ENCODE peak calls at places on chromosomes 12 and 14, in five cellular contexts. One of them, this sample, is unnamed.

GRCh38 chr12:107277850-107278249 is 184.5 kb upstream of the CRY1 start:
- DNase-seq in mesenchymal stem cell: no peak
- DNase-seq in neuronal stem cell: no peak
- DNase-seq in trophoblast cell: no peak
- DNase-seq in H1: no peak
- DNase-seq in this sample: no peak

GRCh38 chr12:132461526-132461925 is 28.4 kb upstream of the FBRSL1 start:
- DNase-seq in H1: no peak
- DNase-seq in mesenchymal stem cell: no peak
- DNase-seq in trophoblast cell: peak
- DNase-seq in neuronal stem cell: no peak
- DNase-seq in this sample: no peak

GRCh38 chr14:83253870-83254269 is 1720.2 kb upstream of the SEL1L start:
- DNase-seq in trophoblast cell: no peak
- DNase-seq in neuronal stem cell: no peak
- DNase-seq in mesenchymal stem cell: no peak
- DNase-seq in H1: no peak
- DNase-seq in this sample: no peak

GRCh38 chr14:68140111-68140741 is 320.6 kb downstream of the RAD51B start:
- DNase-seq in neuronal stem cell: peak
- DNase-seq in mesenchymal stem cell: peak
- DNase-seq in trophoblast cell: peak
- DNase-seq in H1: no peak
- DNase-seq in this sample: no peak

GRCh38 chr14:33364536-33364935 is 425.9 kb downstream of the NPAS3 start:
- DNase-seq in trophoblast cell: no peak
- DNase-seq in H1: no peak
- DNase-seq in neuronal stem cell: peak
- DNase-seq in mesenchymal stem cell: no peak
- DNase-seq in this sample: no peak

GRCh38 chr12:14928946-14929345 is 9.4 kb downstream of the ERP27 start:
- DNase-seq in trophoblast cell: peak
- DNase-seq in mesenchymal stem cell: no peak
- DNase-seq in H1: no peak
- DNase-seq in neuronal stem cell: no peak
- DNase-seq in this sample: no peak

GRCh38 chr12:84986586-84986985 is 49.5 kb downstream of the TSPAN19 start:
- DNase-seq in trophoblast cell: no peak
- DNase-seq in H1: no peak
- DNase-seq in mesenchymal stem cell: peak
- DNase-seq in neuronal stem cell: no peak
- DNase-seq in this sample: no peak

GRCh38 chr12:32944195-32944594 is 47.6 kb upstream of the PKP2 start:
- DNase-seq in H1: no peak
- DNase-seq in mesenchymal stem cell: no peak
- DNase-seq in neuronal stem cell: no peak
- DNase-seq in trophoblast cell: peak
- DNase-seq in this sample: no peak

GRCh38 chr12:5817246-5817645 is 127.8 kb downstream of the ANO2 start:
- DNase-seq in trophoblast cell: no peak
- DNase-seq in mesenchymal stem cell: no peak
- DNase-seq in neuronal stem cell: no peak
- DNase-seq in H1: no peak
- DNase-seq in this sample: no peak

GRCh38 chr12:132582058-132582420 is 28.3 kb downstream of the LRCOL1 start:
- DNase-seq in mesenchymal stem cell: no peak
- DNase-seq in trophoblast cell: no peak
- DNase-seq in neuronal stem cell: no peak
- DNase-seq in H1: peak
- DNase-seq in this sample: peak

GRCh38 chr12:97561321-97562230 is 99.0 kb downstream of the RMST start:
- DNase-seq in neuronal stem cell: no peak
- DNase-seq in trophoblast cell: no peak
- DNase-seq in H1: no peak
- DNase-seq in mesenchymal stem cell: no peak
- DNase-seq in this sample: no peak

GRCh38 chr12:32946504-32947131 is 50.0 kb upstream of the PKP2 start:
- DNase-seq in mesenchymal stem cell: no peak
- DNase-seq in trophoblast cell: peak
- DNase-seq in H1: no peak
- DNase-seq in neuronal stem cell: no peak
- DNase-seq in this sample: no peak

GRCh38 chr12:40971911-40972310 is 216.2 kb upstream of the PDZRN4 start:
- DNase-seq in neuronal stem cell: no peak
- DNase-seq in trophoblast cell: no peak
- DNase-seq in H1: no peak
- DNase-seq in mesenchymal stem cell: no peak
- DNase-seq in this sample: no peak

GRCh38 chr14:91252901-91253794 is 8.6 kb upstream of the GPR68 start:
- DNase-seq in trophoblast cell: peak
- DNase-seq in H1: peak
- DNase-seq in neuronal stem cell: no peak
- DNase-seq in mesenchymal stem cell: peak
- DNase-seq in this sample: peak

GRCh38 chr14:39615352-39615751 is 183.1 kb upstream of the FBXO33 start:
- DNase-seq in H1: no peak
- DNase-seq in neuronal stem cell: no peak
- DNase-seq in mesenchymal stem cell: no peak
- DNase-seq in trophoblast cell: no peak
- DNase-seq in this sample: no peak

GRCh38 chr12:25789520-25789919 is 169.0 kb upstream of the RASSF8 start:
- DNase-seq in trophoblast cell: peak
- DNase-seq in mesenchymal stem cell: no peak
- DNase-seq in neuronal stem cell: no peak
- DNase-seq in H1: no peak
- DNase-seq in this sample: no peak

GRCh38 chr12:66297080-66297479 is 5.2 kb upstream of the HELB start:
- DNase-seq in mesenchymal stem cell: no peak
- DNase-seq in neuronal stem cell: no peak
- DNase-seq in trophoblast cell: no peak
- DNase-seq in H1: no peak
- DNase-seq in this sample: no peak

GRCh38 chr12:66297923-66298322 is 4.4 kb upstream of the HELB start:
- DNase-seq in mesenchymal stem cell: no peak
- DNase-seq in neuronal stem cell: no peak
- DNase-seq in trophoblast cell: no peak
- DNase-seq in H1: no peak
- DNase-seq in this sample: no peak

GRCh38 chr12:66302827-66303169 is 505 bp downstream of the HELB start:
- DNase-seq in H1: no peak
- DNase-seq in mesenchymal stem cell: no peak
- DNase-seq in neuronal stem cell: no peak
- DNase-seq in trophoblast cell: no peak
- DNase-seq in this sample: no peak

GRCh38 chr12:66304296-66304915 is 2.1 kb downstream of the HELB start:
- DNase-seq in neuronal stem cell: no peak
- DNase-seq in mesenchymal stem cell: no peak
- DNase-seq in H1: no peak
- DNase-seq in trophoblast cell: no peak
- DNase-seq in this sample: no peak

DNA sequence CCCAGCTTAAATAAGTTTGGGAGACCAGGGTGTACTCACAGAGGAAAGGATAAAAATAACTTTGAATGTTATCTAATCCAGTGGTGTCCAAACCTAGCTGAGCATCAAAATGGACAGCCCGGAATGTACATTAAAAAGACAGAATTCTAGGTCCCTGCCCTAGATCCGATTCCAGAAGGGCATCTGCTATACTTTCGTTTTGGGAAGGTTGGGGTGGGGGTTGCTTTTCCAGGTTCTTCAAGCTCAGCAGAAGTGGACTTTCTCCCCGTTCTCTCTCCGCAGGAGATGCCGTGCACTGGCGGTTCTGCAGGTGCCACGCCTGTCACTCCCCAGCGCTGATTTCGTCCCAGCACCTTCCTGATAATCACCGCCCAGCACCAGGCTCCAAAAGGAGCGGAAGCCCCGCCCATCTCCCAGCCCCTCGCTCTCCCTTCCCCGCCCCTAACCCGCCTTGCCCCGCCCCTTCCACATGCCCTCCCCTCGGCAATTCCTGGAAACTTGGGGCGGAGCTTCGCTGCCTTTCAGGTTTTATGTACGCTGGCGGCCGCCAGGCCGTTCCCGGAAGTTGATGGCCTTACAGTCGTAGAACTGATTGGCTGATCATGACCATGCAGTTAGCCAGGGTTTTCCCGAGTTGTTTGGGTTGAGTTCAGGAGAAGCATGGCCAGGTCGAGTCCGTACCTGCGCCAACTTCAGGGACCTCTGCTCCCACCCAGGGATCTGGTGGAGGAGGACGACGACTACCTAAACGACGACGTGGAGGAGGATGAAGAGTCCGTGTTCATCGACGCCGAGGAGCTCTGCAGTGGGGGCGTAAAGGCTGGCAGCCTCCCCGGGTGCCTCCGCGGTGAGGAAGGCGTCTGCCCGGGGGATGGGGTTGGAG is at the start of gene HELB:
- DNase-seq in mesenchymal stem cell: peak
- DNase-seq in neuronal stem cell: peak
- DNase-seq in H1: peak
- DNase-seq in trophoblast cell: peak
- DNase-seq in this sample: peak
- H4K8ac ChIP-seq in mesenchymal stem cell: peak
- H4K8ac ChIP-seq in neuronal stem cell: no peak
- H4K8ac ChIP-seq in H1: peak
- H4K8ac ChIP-seq in trophoblast cell: peak
- H4K8ac ChIP-seq in this sample: no peak

DNA sequence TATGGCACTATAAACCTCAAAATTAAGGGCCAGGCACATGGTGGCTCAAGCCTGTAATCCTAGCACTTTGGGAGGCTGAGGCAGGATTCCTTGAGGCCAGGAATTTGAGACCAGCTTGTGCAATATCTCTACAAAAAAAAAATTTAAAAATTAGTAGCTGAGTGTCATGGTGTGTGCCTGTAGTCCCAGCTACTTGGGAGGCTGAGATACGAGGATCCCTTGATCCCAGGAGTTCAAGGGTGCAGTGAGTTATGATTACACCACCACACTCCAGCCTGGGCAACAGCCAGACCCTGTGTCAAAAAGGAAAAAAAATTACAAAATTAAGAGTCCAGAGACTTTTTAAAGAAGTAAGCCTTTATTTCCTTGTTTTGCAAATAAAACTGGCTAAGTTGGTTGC is 1.8 kb upstream of the GCN1 start:
- DNase-seq in H1: no peak
- DNase-seq in neuronal stem cell: no peak
- DNase-seq in trophoblast cell: peak
- DNase-seq in mesenchymal stem cell: peak
- DNase-seq in this sample: no peak
- H2BK12ac ChIP-seq in H1: no peak
- H2BK12ac ChIP-seq in neuronal stem cell: no peak
- H2BK12ac ChIP-seq in trophoblast cell: no peak
- H2BK12ac ChIP-seq in mesenchymal stem cell: no peak
- H2BK12ac ChIP-seq in this sample: no peak

DNA sequence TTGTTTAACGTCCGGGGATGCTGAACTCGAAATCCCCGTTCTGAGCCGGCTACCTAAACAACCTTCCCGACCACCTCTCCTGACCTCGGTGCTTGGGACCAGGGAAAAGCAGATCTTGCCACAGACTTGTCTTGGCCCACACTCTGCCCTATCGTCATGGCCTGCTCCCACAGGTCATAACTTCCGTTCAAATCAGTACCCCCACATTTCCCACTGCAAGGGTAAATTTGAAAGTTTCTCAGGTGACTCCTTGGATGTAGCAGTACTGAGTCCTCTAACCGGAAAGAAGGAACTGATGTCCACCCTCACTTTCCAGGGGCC is 612 bp upstream of the RBM23 start:
- DNase-seq in H1: no peak
- DNase-seq in neuronal stem cell: no peak
- DNase-seq in mesenchymal stem cell: no peak
- DNase-seq in trophoblast cell: no peak
- DNase-seq in this sample: no peak
- H4K8ac ChIP-seq in H1: no peak
- H4K8ac ChIP-seq in neuronal stem cell: no peak
- H4K8ac ChIP-seq in mesenchymal stem cell: peak
- H4K8ac ChIP-seq in trophoblast cell: peak
- H4K8ac ChIP-seq in this sample: no peak

GRCh38 chr12:80044694-80045046 is 54.7 kb upstream of the OTOGL start:
- DNase-seq in trophoblast cell: peak
- DNase-seq in neuronal stem cell: no peak
- DNase-seq in H1: no peak
- DNase-seq in mesenchymal stem cell: peak
- DNase-seq in this sample: no peak
- H2BK12ac ChIP-seq in trophoblast cell: no peak
- H2BK12ac ChIP-seq in neuronal stem cell: no peak
- H2BK12ac ChIP-seq in H1: no peak
- H2BK12ac ChIP-seq in mesenchymal stem cell: no peak
- H2BK12ac ChIP-seq in this sample: no peak

DNA sequence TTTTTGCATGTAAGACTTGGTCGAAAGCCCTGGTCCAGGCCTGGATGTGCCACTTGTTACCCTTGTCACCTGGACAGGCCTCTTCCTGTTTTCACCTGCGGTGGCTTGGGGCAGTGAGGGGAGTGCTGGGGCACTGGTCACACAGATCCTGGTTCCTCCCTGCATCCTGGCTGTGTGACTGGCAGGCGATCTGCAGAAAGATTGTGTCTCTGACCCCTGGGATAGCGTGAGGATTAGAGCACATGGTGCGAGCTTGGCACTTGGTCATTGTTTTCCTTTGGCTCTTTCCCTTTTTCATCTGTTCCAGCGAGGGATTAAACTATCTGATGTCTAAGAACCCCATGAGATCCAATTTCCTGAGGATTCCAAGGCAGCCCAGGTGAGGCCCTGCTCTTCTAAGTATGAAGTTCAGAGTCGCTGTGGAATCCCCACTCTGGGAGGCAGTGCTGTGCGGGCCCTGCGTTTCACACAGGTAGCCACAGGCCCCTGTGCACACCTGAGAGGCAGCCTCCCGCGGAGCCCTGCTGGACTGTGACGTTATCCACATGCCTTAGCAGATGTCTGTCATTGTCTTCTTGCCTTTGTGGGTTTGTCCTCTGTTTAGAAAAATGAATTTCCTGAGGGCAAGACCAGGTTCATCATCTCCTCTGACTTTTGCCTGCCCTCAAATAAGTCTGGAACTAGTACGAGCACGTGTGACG is 288.4 kb downstream of the CACNA1C start:
- DNase-seq in neuronal stem cell: no peak
- DNase-seq in H1: no peak
- DNase-seq in trophoblast cell: peak
- DNase-seq in mesenchymal stem cell: no peak
- DNase-seq in this sample: no peak
- H4K8ac ChIP-seq in neuronal stem cell: no peak
- H4K8ac ChIP-seq in H1: peak
- H4K8ac ChIP-seq in trophoblast cell: peak
- H4K8ac ChIP-seq in mesenchymal stem cell: peak
- H4K8ac ChIP-seq in this sample: no peak

GRCh38 chr14:103071544-103072251 is 12.3 kb upstream of the LBHD2 start:
- DNase-seq in neuronal stem cell: no peak
- DNase-seq in H1: no peak
- DNase-seq in trophoblast cell: peak
- DNase-seq in mesenchymal stem cell: no peak
- DNase-seq in this sample: no peak

GRCh38 chr14:103073367-103073875 is 10.6 kb upstream of the LBHD2 start:
- DNase-seq in neuronal stem cell: no peak
- DNase-seq in mesenchymal stem cell: no peak
- DNase-seq in H1: no peak
- DNase-seq in trophoblast cell: peak
- DNase-seq in this sample: no peak

GRCh38 chr14:103070971-103071542 is 13.0 kb upstream of the LBHD2 start:
- DNase-seq in H1: no peak
- DNase-seq in mesenchymal stem cell: no peak
- DNase-seq in neuronal stem cell: no peak
- DNase-seq in trophoblast cell: peak
- DNase-seq in this sample: no peak

GRCh38 chr14:103073876-103074698 is 9.9 kb upstream of the LBHD2 start:
- DNase-seq in mesenchymal stem cell: no peak
- DNase-seq in trophoblast cell: no peak
- DNase-seq in H1: no peak
- DNase-seq in neuronal stem cell: no peak
- DNase-seq in this sample: no peak

GRCh38 chr14:103072595-103073366 is 11.2 kb upstream of the LBHD2 start:
- DNase-seq in neuronal stem cell: no peak
- DNase-seq in trophoblast cell: peak
- DNase-seq in mesenchymal stem cell: no peak
- DNase-seq in H1: no peak
- DNase-seq in this sample: peak
- H2BK12ac ChIP-seq in neuronal stem cell: peak
- H2BK12ac ChIP-seq in trophoblast cell: no peak
- H2BK12ac ChIP-seq in mesenchymal stem cell: no peak
- H2BK12ac ChIP-seq in H1: no peak
- H2BK12ac ChIP-seq in this sample: no peak

This sample was measured in H9.